ENCODE peak calls at places on chromosome 10, in seven cellular contexts. S is suprapubic skin, L is HepG2, O is Peyer's patch, W is esophagus muscularis mucosa, D is heart left ventricle, V is adrenal gland. R is an unnamed sample.

GRCh38 chr10:58384536-58384998 is 643 bp upstream of the TFAM start:
- DNase-seq in W (no peak), V (no peak), L (no peak), D (no peak), O (no peak), S (no peak), R (no peak)

GRCh38 chr10:117544729-117545140 is 2.2 kb downstream of the EMX2 start:
- DNase-seq in O (no peak), D (no peak), S (peak; percentile 80), W (no peak), V (no peak), L (no peak), R (no peak)

GRCh38 chr10:82037076-82037475 is 162.1 kb downstream of the NRG3 start:
- DNase-seq in O (no peak), S (no peak), W (no peak), D (no peak), L (no peak), V (no peak), R (no peak)

GRCh38 chr10:122468220-122468922 is 7.0 kb downstream of the HTRA1 start:
- DNase-seq in W (no peak), S (no peak), V (no peak), D (no peak), L (no peak), O (no peak), R (no peak)

GRCh38 chr10:114420811-114421485 is 16.6 kb upstream of the AFAP1L2 start:
- DNase-seq in W (no peak), O (no peak), V (no peak), L (no peak), S (no peak), D (no peak), R (no peak)

GRCh38 chr10:77531441-77532001 is 106.1 kb downstream of the KCNMA1 start:
- DNase-seq in L (no peak), O (no peak), D (peak; percentile 45), V (peak; percentile 81), W (no peak), S (no peak), R (no peak)

GRCh38 chr10:12164085-12164484 is 31.6 kb downstream of the NUDT5 start:
- DNase-seq in O (no peak), L (no peak), D (no peak), S (no peak), V (no peak), W (no peak), R (no peak)

GRCh38 chr10:120473593-120473992 is 16.6 kb downstream of the PLPP4 start:
- DNase-seq in S (no peak), W (peak; percentile 26), O (no peak), L (no peak), V (no peak), D (no peak), R (no peak)

GRCh38 chr10:51171946-51172345 is 97.7 kb downstream of the PRKG1 start:
- DNase-seq in S (no peak), L (no peak), V (no peak), O (no peak), D (no peak), W (no peak), R (no peak)

GRCh38 chr10:3484306-3485187 is 300.5 kb downstream of the KLF6 start:
- DNase-seq in L (no peak), S (no peak), W (no peak), V (no peak), O (peak; percentile 64), D (no peak), R (no peak)

GRCh38 chr10:80760914-80761371 is 223.2 kb downstream of the SH2D4B start:
- DNase-seq in W (no peak), L (no peak), D (no peak), S (no peak), V (no peak), O (no peak), R (no peak)

GRCh38 chr10:81696609-81697388 is 178.2 kb upstream of the NRG3 start:
- DNase-seq in S (no peak), D (no peak), W (no peak), L (no peak), V (no peak), O (no peak), R (no peak)

GRCh38 chr10:131546086-131546810 is 234.7 kb upstream of the TCERG1L start:
- DNase-seq in L (no peak), O (peak; percentile 9), S (no peak), D (no peak), W (no peak), V (no peak), R (no peak)

GRCh38 chr10:49169776-49170175 is 18.4 kb downstream of the TMEM273 start:
- DNase-seq in D (no peak), W (no peak), V (no peak), O (no peak), L (no peak), S (no peak), R (no peak)

GRCh38 chr10:77286851-77287250 is 350.8 kb downstream of the KCNMA1 start:
- DNase-seq in O (no peak), W (no peak), D (no peak), V (no peak), L (no peak), S (no peak), R (no peak)

GRCh38 chr10:48606530-48607355 is 1.9 kb upstream of the ARHGAP22 start:
- DNase-seq in W (peak; percentile 89), O (no peak), L (no peak), S (peak; percentile 58), V (peak; percentile 38), D (peak; percentile 59), R (no peak)

GRCh38 chr10:125599194-125599593 is 83.8 kb downstream of the TEX36 start:
- DNase-seq in L (no peak), S (no peak), D (no peak), O (no peak), V (no peak), W (no peak), R (no peak)

GRCh38 chr10:126948355-126949160 is 43.3 kb downstream of the DOCK1 start:
- DNase-seq in V (no peak), O (no peak), D (no peak), L (no peak), S (peak; percentile 61), W (no peak), R (no peak)

GRCh38 chr10:97497572-97498075 is 598 bp downstream of the MMS19 start:
- DNase-seq in O (peak; percentile 83), S (peak; percentile 92), W (peak; percentile 95), L (peak; percentile 69), V (peak; percentile 83), D (peak; percentile 88), R (peak; percentile 87)

GRCh38 chr10:31760674-31761081 is 168.0 kb downstream of the ARHGAP12 start:
- DNase-seq in S (no peak), W (no peak), D (no peak), O (no peak), L (no peak), V (peak; percentile 60), R (no peak)

GRCh38 chr10:5547934-5548660 is 23.3 kb downstream of the CALML3 start:
- DNase-seq in V (no peak), W (no peak), O (no peak), L (peak; percentile 97), D (no peak), S (peak; percentile 81), R (peak; percentile 70)
- TF ChIP-seq POLR2A in V (no peak), W (no peak), O (no peak), L (no peak), D (no peak), S (no peak), R (no peak)

DNA sequence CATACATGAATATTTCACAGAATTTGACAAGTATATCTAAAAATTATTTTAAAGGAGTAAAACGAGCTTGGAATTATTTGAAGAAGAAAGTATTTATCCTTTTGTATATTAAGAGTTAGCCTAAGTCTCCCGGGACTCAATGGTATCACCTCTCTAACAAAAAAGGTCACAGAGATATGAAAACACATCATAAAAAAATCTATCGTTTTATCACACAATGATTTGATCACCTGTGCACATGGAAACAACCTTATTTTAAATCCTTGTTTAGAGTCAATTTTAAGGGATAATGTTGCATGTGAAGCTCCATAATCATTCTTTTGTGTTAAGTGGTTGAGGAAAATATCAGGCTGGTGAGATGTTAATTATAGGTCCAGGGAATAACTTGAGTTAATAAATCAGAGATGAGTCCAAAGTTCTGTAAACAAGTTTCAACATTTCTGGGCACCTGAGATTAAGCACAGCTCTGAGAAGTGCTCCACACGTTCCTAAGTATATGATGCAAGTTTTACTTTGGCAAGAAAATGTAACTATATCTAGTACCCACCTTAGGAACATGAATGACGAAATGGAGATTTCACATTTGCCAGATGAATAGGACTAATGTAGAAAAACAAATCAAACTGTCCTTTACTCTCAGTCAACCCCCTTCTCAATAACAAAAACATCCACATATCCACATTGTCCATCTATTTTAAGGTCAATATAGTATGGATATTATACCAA is 148.5 kb upstream of the AKR1E2 start:
- DNase-seq in W (no peak), D (no peak), L (no peak), S (no peak), V (no peak), O (no peak), R (no peak)
- TF ChIP-seq POLR2A in W (no peak), D (no peak), L (no peak), S (no peak), V (no peak), O (no peak), R (no peak)

DNA sequence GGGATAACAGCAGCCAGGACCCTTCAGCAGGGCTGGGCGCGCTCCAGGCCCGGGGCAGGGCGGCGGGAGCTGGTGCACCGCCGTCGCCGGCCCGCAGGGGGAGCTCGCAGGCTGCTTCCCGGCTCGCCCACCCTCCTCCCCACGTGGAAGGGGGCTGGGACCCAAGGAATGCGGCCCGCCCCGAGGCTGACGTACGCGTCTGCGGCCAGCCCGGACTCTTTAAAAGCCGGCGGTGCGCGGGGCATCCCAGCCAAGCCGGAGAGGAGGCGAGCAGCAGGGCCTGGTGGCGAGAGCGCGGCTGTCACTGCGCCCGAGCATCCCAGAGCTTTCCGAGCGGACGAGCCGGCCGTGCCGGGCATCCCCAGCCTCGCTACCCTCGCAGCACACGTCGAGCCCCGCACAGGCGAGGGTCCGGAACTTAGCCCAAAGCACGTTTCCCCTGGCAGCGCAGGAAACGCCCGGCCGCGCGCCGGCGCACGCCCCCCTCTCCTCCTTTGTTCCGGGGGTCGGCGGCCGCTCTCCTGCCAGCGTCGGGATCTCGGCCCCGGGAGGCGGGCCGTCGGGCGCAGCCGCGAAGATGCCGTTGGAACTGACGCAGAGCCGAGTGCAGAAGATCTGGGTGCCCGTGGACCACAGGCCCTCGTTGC is at the start of gene PFKFB3:
- DNase-seq in S (peak; percentile 97), W (peak; percentile 99), D (peak; percentile 96), O (peak; percentile 90), L (peak; percentile 81), V (peak; percentile 95), R (peak; percentile 88)
- TF ChIP-seq POLR2A in S (peak; percentile 99), W (peak; percentile 99), D (peak; percentile 89), O (peak; percentile 96), L (no peak), V (peak; percentile 99), R (peak; percentile 68)

GRCh38 chr10:42690449-42691360 is 52.3 kb upstream of the ZNF33B start:
- DNase-seq in L (peak; percentile 14), O (no peak), D (no peak), V (no peak), W (no peak), S (no peak), R (no peak)
- TF ChIP-seq POLR2A in L (no peak), O (no peak), D (no peak), V (no peak), W (no peak), S (no peak), R (no peak)